ENCODE peak calls at places on chromosomes 1 and 21, in eight cellular contexts. One of them, this sample, is unnamed.

GRCh38 chr1:64703600-64703999 is 41.3 kb upstream of the RAVER2 start:
- DNase-seq in neural progenitor cell: no peak
- DNase-seq in heart right ventricle: no peak
- DNase-seq in body of pancreas: no peak
- DNase-seq in stomach: no peak
- DNase-seq in PC-9: no peak
- DNase-seq in ovary: no peak
- DNase-seq in upper lobe of left lung: no peak
- DNase-seq in this sample: no peak

GRCh38 chr1:248863011-248863881 is 4.4 kb upstream of the ZNF692 start:
- DNase-seq in upper lobe of left lung: peak; percentile 94
- DNase-seq in ovary: peak; percentile 90
- DNase-seq in PC-9: peak; percentile 49
- DNase-seq in neural progenitor cell: peak; percentile 87
- DNase-seq in stomach: peak; percentile 91
- DNase-seq in heart right ventricle: peak; percentile 90
- DNase-seq in body of pancreas: peak; percentile 86
- DNase-seq in this sample: no peak

GRCh38 chr1:24996983-24997893 is 67.2 kb upstream of the RUNX3 start:
- DNase-seq in heart right ventricle: no peak
- DNase-seq in ovary: no peak
- DNase-seq in neural progenitor cell: no peak
- DNase-seq in PC-9: no peak
- DNase-seq in stomach: no peak
- DNase-seq in body of pancreas: no peak
- DNase-seq in upper lobe of left lung: peak; percentile 43
- DNase-seq in this sample: no peak

GRCh38 chr1:181618559-181618958 is 135.2 kb downstream of the CACNA1E start:
- DNase-seq in PC-9: no peak
- DNase-seq in upper lobe of left lung: no peak
- DNase-seq in neural progenitor cell: no peak
- DNase-seq in body of pancreas: no peak
- DNase-seq in ovary: no peak
- DNase-seq in heart right ventricle: no peak
- DNase-seq in stomach: no peak
- DNase-seq in this sample: no peak

GRCh38 chr1:27087371-27087941 is 67.5 kb downstream of the SLC9A1 start:
- DNase-seq in heart right ventricle: no peak
- DNase-seq in ovary: no peak
- DNase-seq in upper lobe of left lung: no peak
- DNase-seq in stomach: no peak
- DNase-seq in neural progenitor cell: no peak
- DNase-seq in body of pancreas: no peak
- DNase-seq in PC-9: no peak
- DNase-seq in this sample: no peak

GRCh38 chr1:202571719-202572339 is 138.4 kb downstream of the SYT2 start:
- DNase-seq in body of pancreas: no peak
- DNase-seq in neural progenitor cell: peak; percentile 66
- DNase-seq in heart right ventricle: no peak
- DNase-seq in stomach: no peak
- DNase-seq in upper lobe of left lung: no peak
- DNase-seq in ovary: no peak
- DNase-seq in PC-9: no peak
- DNase-seq in this sample: no peak

GRCh38 chr1:210496063-210496462 is 167.4 kb downstream of the HHAT start:
- DNase-seq in stomach: no peak
- DNase-seq in body of pancreas: no peak
- DNase-seq in ovary: no peak
- DNase-seq in neural progenitor cell: no peak
- DNase-seq in heart right ventricle: peak; percentile 15
- DNase-seq in upper lobe of left lung: no peak
- DNase-seq in PC-9: no peak
- DNase-seq in this sample: peak; percentile 61

GRCh38 chr1:9835758-9836631 is 12.2 kb upstream of the CLSTN1 start:
- DNase-seq in heart right ventricle: no peak
- DNase-seq in body of pancreas: no peak
- DNase-seq in neural progenitor cell: peak; percentile 83
- DNase-seq in upper lobe of left lung: no peak
- DNase-seq in ovary: peak; percentile 68
- DNase-seq in PC-9: peak; percentile 74
- DNase-seq in stomach: no peak
- DNase-seq in this sample: no peak

GRCh38 chr1:117841117-117841650 is 88.2 kb downstream of the GDAP2 start:
- DNase-seq in neural progenitor cell: no peak
- DNase-seq in ovary: no peak
- DNase-seq in upper lobe of left lung: no peak
- DNase-seq in stomach: no peak
- DNase-seq in PC-9: no peak
- DNase-seq in heart right ventricle: no peak
- DNase-seq in body of pancreas: no peak
- DNase-seq in this sample: no peak

GRCh38 chr1:97190326-97190725 is 468.7 kb downstream of the PTBP2 start:
- DNase-seq in heart right ventricle: no peak
- DNase-seq in upper lobe of left lung: no peak
- DNase-seq in body of pancreas: no peak
- DNase-seq in neural progenitor cell: no peak
- DNase-seq in stomach: no peak
- DNase-seq in PC-9: no peak
- DNase-seq in ovary: no peak
- DNase-seq in this sample: no peak

GRCh38 chr1:110310300-110310699 is 28.9 kb upstream of the RBM15 start:
- DNase-seq in upper lobe of left lung: no peak
- DNase-seq in neural progenitor cell: no peak
- DNase-seq in PC-9: no peak
- DNase-seq in stomach: no peak
- DNase-seq in ovary: no peak
- DNase-seq in body of pancreas: no peak
- DNase-seq in heart right ventricle: peak; percentile 43
- DNase-seq in this sample: no peak

GRCh38 chr21:44436958-44437357 is 18.4 kb upstream of the LRRC3 start:
- DNase-seq in ovary: no peak
- DNase-seq in heart right ventricle: peak; percentile 4
- DNase-seq in stomach: no peak
- DNase-seq in body of pancreas: no peak
- DNase-seq in neural progenitor cell: no peak
- DNase-seq in upper lobe of left lung: no peak
- DNase-seq in PC-9: no peak
- DNase-seq in this sample: no peak

GRCh38 chr1:110233861-110234260 is 23.7 kb downstream of the KCNC4 start:
- DNase-seq in neural progenitor cell: no peak
- DNase-seq in stomach: no peak
- DNase-seq in ovary: no peak
- DNase-seq in upper lobe of left lung: no peak
- DNase-seq in body of pancreas: no peak
- DNase-seq in PC-9: no peak
- DNase-seq in heart right ventricle: no peak
- DNase-seq in this sample: no peak

GRCh38 chr1:40362699-40363098 is 10.8 kb upstream of the SMAP2 start:
- DNase-seq in PC-9: no peak
- DNase-seq in neural progenitor cell: no peak
- DNase-seq in ovary: no peak
- DNase-seq in upper lobe of left lung: no peak
- DNase-seq in body of pancreas: no peak
- DNase-seq in stomach: no peak
- DNase-seq in heart right ventricle: no peak
- DNase-seq in this sample: no peak

GRCh38 chr1:23010734-23011449 is 4.8 kb downstream of the TEX46 start:
- DNase-seq in PC-9: peak; percentile 79
- DNase-seq in heart right ventricle: no peak
- DNase-seq in neural progenitor cell: no peak
- DNase-seq in body of pancreas: no peak
- DNase-seq in stomach: no peak
- DNase-seq in upper lobe of left lung: no peak
- DNase-seq in ovary: no peak
- DNase-seq in this sample: no peak

GRCh38 chr1:3306583-3307285 is 147.7 kb upstream of the ARHGEF16 start:
- DNase-seq in body of pancreas: no peak
- DNase-seq in heart right ventricle: no peak
- DNase-seq in ovary: no peak
- DNase-seq in stomach: no peak
- DNase-seq in neural progenitor cell: no peak
- DNase-seq in upper lobe of left lung: no peak
- DNase-seq in PC-9: no peak
- DNase-seq in this sample: peak; percentile 34

GRCh38 chr1:145979746-145980435 is 15.4 kb downstream of the POLR3GL start:
- DNase-seq in neural progenitor cell: no peak
- DNase-seq in upper lobe of left lung: peak; percentile 74
- DNase-seq in ovary: no peak
- DNase-seq in body of pancreas: no peak
- DNase-seq in PC-9: no peak
- DNase-seq in heart right ventricle: no peak
- DNase-seq in stomach: peak; percentile 33
- DNase-seq in this sample: no peak

DNA sequence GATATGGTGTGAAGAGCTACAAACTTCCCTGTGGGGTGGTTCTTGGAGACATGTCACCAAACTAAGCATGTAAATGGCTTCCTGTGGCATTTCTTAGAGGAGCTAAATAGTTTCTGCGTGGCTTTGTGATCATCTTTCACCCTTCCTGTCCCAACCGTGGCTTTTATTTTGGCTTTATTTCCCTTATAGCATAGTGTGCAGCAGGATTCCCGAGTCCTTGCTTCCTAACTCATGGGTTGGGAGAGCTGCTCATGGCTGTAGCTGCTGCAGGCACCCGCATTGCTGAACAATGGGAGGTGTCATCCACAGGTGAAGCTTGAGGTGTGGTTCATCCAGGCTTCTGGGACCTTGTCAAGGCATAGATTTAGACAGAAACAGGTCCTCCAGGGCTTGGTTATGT is 192.0 kb downstream of the SDCCAG8 start:
- DNase-seq in neural progenitor cell: no peak
- DNase-seq in stomach: no peak
- DNase-seq in PC-9: no peak
- DNase-seq in upper lobe of left lung: no peak
- DNase-seq in ovary: no peak
- DNase-seq in heart right ventricle: no peak
- DNase-seq in body of pancreas: no peak
- DNase-seq in this sample: no peak
- H3K9me3 ChIP-seq in neural progenitor cell: no peaks in the 10 kb centered on the region
- H3K9me3 ChIP-seq in stomach: no peaks in the 10 kb centered on the region
- H3K9me3 ChIP-seq in PC-9: no peaks in the 10 kb centered on the region
- H3K9me3 ChIP-seq in upper lobe of left lung: no peaks in the 10 kb centered on the region
- H3K9me3 ChIP-seq in ovary: no peaks in the 10 kb centered on the region
- H3K9me3 ChIP-seq in heart right ventricle: no peaks in the 10 kb centered on the region
- H3K9me3 ChIP-seq in body of pancreas: no peaks in the 10 kb centered on the region
- H3K9me3 ChIP-seq in this sample: no peaks in the 10 kb centered on the region

GRCh38 chr1:43082701-43083100 is 89.4 kb downstream of the EBNA1BP2 start:
- DNase-seq in heart right ventricle: no peak
- DNase-seq in upper lobe of left lung: no peak
- DNase-seq in stomach: no peak
- DNase-seq in body of pancreas: no peak
- DNase-seq in ovary: no peak
- DNase-seq in PC-9: no peak
- DNase-seq in neural progenitor cell: peak; percentile 73
- DNase-seq in this sample: no peak
- H3K27ac ChIP-seq in heart right ventricle: no peak overlapping the region
- H3K27ac ChIP-seq in upper lobe of left lung: no peak overlapping the region
- H3K27ac ChIP-seq in stomach: no peak overlapping the region
- H3K27ac ChIP-seq in body of pancreas: no peak overlapping the region
- H3K27ac ChIP-seq in ovary: no peak overlapping the region
- H3K27ac ChIP-seq in PC-9: no peak overlapping the region
- H3K27ac ChIP-seq in neural progenitor cell: no peak overlapping the region
- H3K27ac ChIP-seq in this sample: no peak overlapping the region

DNA sequence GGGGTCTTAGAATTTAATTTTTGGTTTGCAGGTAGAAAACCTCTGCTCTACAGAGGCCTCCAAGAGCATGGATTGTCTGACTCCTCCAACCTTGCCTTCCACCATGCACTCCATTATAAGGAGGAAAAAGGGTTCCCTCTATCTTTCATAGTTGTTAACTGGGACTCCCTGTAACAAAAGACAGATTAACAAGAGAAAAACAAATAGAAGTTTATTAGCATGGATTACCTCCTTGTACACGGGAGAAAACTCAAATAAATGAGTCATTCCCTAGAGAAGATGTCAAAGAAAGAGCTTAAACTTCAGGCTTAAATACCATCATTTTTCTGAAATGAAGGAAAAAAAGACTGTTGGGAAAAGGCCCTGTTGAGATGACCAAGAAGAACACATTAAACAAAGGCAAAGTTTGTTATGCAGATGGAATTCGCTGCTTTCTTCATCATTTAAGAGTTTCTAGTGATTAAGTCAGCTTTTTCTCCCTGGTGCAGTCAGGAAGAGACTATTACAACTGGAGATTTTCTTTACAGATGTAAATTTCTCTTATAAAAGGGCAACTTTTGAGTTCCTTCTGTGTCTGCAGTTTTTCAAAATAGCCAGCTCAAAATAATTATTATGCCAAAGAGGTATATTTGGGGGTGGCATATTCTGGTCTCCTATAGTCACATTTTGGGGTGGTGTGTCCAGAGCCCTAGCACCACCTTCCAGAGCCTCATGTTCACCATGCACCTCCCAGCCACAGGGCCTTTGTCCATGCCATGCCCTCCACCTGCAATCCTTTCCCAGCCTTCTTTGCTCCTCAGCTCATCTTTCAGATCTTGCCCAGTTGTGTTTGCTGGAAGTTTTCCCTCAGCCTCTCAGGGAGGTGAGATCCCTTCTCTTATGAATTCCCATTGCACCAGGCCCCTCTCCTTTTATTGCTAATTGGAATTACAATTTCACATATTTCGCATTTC is 63.1 kb upstream of the KLHDC7A start:
- DNase-seq in neural progenitor cell: no peak
- DNase-seq in ovary: no peak
- DNase-seq in upper lobe of left lung: no peak
- DNase-seq in stomach: no peak
- DNase-seq in PC-9: no peak
- DNase-seq in body of pancreas: no peak
- DNase-seq in heart right ventricle: no peak
- DNase-seq in this sample: no peak
- TF ChIP-seq CTCF in neural progenitor cell: no peak
- TF ChIP-seq CTCF in ovary: no peak
- TF ChIP-seq CTCF in upper lobe of left lung: no peak
- TF ChIP-seq CTCF in stomach: no peak
- TF ChIP-seq CTCF in PC-9: no peak
- TF ChIP-seq CTCF in body of pancreas: no peak
- TF ChIP-seq CTCF in heart right ventricle: no peak
- TF ChIP-seq CTCF in this sample: no peak

GRCh38 chr21:22201669-22202068 is 1203.5 kb downstream of the NCAM2 start:
- DNase-seq in body of pancreas: no peak
- DNase-seq in neural progenitor cell: no peak
- DNase-seq in PC-9: no peak
- DNase-seq in ovary: no peak
- DNase-seq in stomach: no peak
- DNase-seq in upper lobe of left lung: no peak
- DNase-seq in heart right ventricle: no peak
- DNase-seq in this sample: no peak

GRCh38 chr21:22200378-22201092 is 1202.3 kb downstream of the NCAM2 start:
- DNase-seq in stomach: no peak
- DNase-seq in body of pancreas: no peak
- DNase-seq in ovary: no peak
- DNase-seq in neural progenitor cell: no peak
- DNase-seq in heart right ventricle: no peak
- DNase-seq in upper lobe of left lung: no peak
- DNase-seq in PC-9: no peak
- DNase-seq in this sample: no peak

DNA sequence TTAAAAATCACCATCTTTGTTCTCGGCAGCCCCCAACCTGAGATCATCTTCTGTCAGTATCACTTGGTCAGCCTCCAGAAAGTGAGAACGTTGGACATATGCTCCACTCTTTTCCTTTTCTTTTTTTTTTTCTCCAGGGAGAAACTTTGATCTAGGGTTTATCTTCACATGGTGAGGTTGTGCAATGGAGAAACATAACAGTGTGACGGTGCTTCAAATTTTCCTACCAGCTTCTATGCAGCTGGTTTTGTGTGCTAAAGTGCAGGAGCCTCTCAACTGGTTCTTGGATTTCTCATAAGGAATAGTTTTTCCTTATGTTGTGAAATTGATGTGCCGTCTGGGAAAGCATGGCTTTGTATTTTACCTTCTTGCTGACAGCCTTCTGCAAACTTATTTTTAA is 1202.9 kb downstream of the NCAM2 start:
- DNase-seq in body of pancreas: no peak
- DNase-seq in PC-9: no peak
- DNase-seq in upper lobe of left lung: no peak
- DNase-seq in ovary: no peak
- DNase-seq in stomach: no peak
- DNase-seq in heart right ventricle: no peak
- DNase-seq in neural progenitor cell: no peak
- DNase-seq in this sample: no peak
- H3K9me3 ChIP-seq in body of pancreas: no peaks in the 10 kb centered on the region
- H3K9me3 ChIP-seq in PC-9: no peaks in the 10 kb centered on the region
- H3K9me3 ChIP-seq in upper lobe of left lung: no peaks in the 10 kb centered on the region
- H3K9me3 ChIP-seq in ovary: no peaks in the 10 kb centered on the region
- H3K9me3 ChIP-seq in stomach: no peaks in the 10 kb centered on the region
- H3K9me3 ChIP-seq in heart right ventricle: peaks cover 17% of the 10 kb centered on the region
- H3K9me3 ChIP-seq in neural progenitor cell: no peaks in the 10 kb centered on the region
- H3K9me3 ChIP-seq in this sample: peaks cover 3% of the 10 kb centered on the region